ENCODE peak calls at places on chromosome 11, in eight cellular contexts. One of them, this sample, is unnamed.

GRCh38 chr11:34185926-34186841 is 80.8 kb downstream of the NAT10 start:
- DNase-seq in kidney: peak
- DNase-seq in endothelial cell of umbilical vein: no peak
- DNase-seq in DND-41: no peak
- DNase-seq in stomach: no peak
- DNase-seq in coronary artery: no peak
- DNase-seq in HL-60: no peak
- DNase-seq in left ventricle myocardium inferior: no peak
- DNase-seq in this sample: no peak

GRCh38 chr11:1168721-1169161 is 11.0 kb downstream of the MUC5AC start:
- DNase-seq in kidney: peak
- DNase-seq in endothelial cell of umbilical vein: no peak
- DNase-seq in DND-41: no peak
- DNase-seq in stomach: no peak
- DNase-seq in coronary artery: no peak
- DNase-seq in HL-60: no peak
- DNase-seq in left ventricle myocardium inferior: peak
- DNase-seq in this sample: no peak

GRCh38 chr11:74966651-74967050 is 17.6 kb downstream of the SPCS2 start:
- DNase-seq in kidney: no peak
- DNase-seq in endothelial cell of umbilical vein: no peak
- DNase-seq in DND-41: no peak
- DNase-seq in stomach: no peak
- DNase-seq in coronary artery: no peak
- DNase-seq in HL-60: no peak
- DNase-seq in left ventricle myocardium inferior: no peak
- DNase-seq in this sample: peak

GRCh38 chr11:118202599-118203422 is 22.0 kb downstream of the JAML start:
- DNase-seq in kidney: no peak
- DNase-seq in endothelial cell of umbilical vein: no peak
- DNase-seq in DND-41: peak
- DNase-seq in stomach: peak
- DNase-seq in coronary artery: no peak
- DNase-seq in HL-60: no peak
- DNase-seq in left ventricle myocardium inferior: no peak
- DNase-seq in this sample: no peak

GRCh38 chr11:79025622-79026021 is 415.2 kb downstream of the TENM4 start:
- DNase-seq in kidney: no peak
- DNase-seq in endothelial cell of umbilical vein: no peak
- DNase-seq in DND-41: no peak
- DNase-seq in stomach: no peak
- DNase-seq in coronary artery: peak
- DNase-seq in HL-60: no peak
- DNase-seq in left ventricle myocardium inferior: no peak
- DNase-seq in this sample: no peak

GRCh38 chr11:48049036-48049435 is 68.7 kb downstream of the PTPRJ start:
- DNase-seq in kidney: peak
- DNase-seq in endothelial cell of umbilical vein: no peak
- DNase-seq in DND-41: no peak
- DNase-seq in stomach: no peak
- DNase-seq in coronary artery: no peak
- DNase-seq in HL-60: no peak
- DNase-seq in left ventricle myocardium inferior: no peak
- DNase-seq in this sample: peak

GRCh38 chr11:90373971-90374370 is 151.1 kb upstream of the CHORDC1 start:
- DNase-seq in kidney: no peak
- DNase-seq in endothelial cell of umbilical vein: no peak
- DNase-seq in DND-41: no peak
- DNase-seq in stomach: no peak
- DNase-seq in coronary artery: no peak
- DNase-seq in HL-60: no peak
- DNase-seq in left ventricle myocardium inferior: no peak
- DNase-seq in this sample: no peak

GRCh38 chr11:110362916-110363574 is 66.6 kb upstream of the RDX start:
- DNase-seq in kidney: no peak
- DNase-seq in endothelial cell of umbilical vein: peak
- DNase-seq in DND-41: no peak
- DNase-seq in stomach: peak
- DNase-seq in coronary artery: no peak
- DNase-seq in HL-60: no peak
- DNase-seq in left ventricle myocardium inferior: no peak
- DNase-seq in this sample: peak

GRCh38 chr11:133618500-133618899 is 86.2 kb upstream of the OPCML start:
- DNase-seq in kidney: no peak
- DNase-seq in endothelial cell of umbilical vein: no peak
- DNase-seq in DND-41: no peak
- DNase-seq in stomach: no peak
- DNase-seq in coronary artery: no peak
- DNase-seq in HL-60: no peak
- DNase-seq in left ventricle myocardium inferior: no peak
- DNase-seq in this sample: no peak

GRCh38 chr11:69123593-69124545 is 31.9 kb upstream of the SMIM38 start:
- DNase-seq in kidney: peak
- DNase-seq in endothelial cell of umbilical vein: no peak
- DNase-seq in DND-41: no peak
- DNase-seq in stomach: no peak
- DNase-seq in coronary artery: no peak
- DNase-seq in HL-60: no peak
- DNase-seq in left ventricle myocardium inferior: no peak
- DNase-seq in this sample: no peak

GRCh38 chr11:118295834-118296454 is 8.6 kb upstream of the CD3E start:
- DNase-seq in kidney: no peak
- DNase-seq in endothelial cell of umbilical vein: peak
- DNase-seq in DND-41: peak
- DNase-seq in stomach: peak
- DNase-seq in coronary artery: no peak
- DNase-seq in HL-60: no peak
- DNase-seq in left ventricle myocardium inferior: no peak
- DNase-seq in this sample: peak

GRCh38 chr11:69311767-69312385 is 17.9 kb downstream of the MYEOV start:
- DNase-seq in kidney: no peak
- DNase-seq in endothelial cell of umbilical vein: peak
- DNase-seq in DND-41: peak
- DNase-seq in stomach: no peak
- DNase-seq in coronary artery: no peak
- DNase-seq in HL-60: peak
- DNase-seq in left ventricle myocardium inferior: no peak
- DNase-seq in this sample: no peak

GRCh38 chr11:64501500-64502427 is 89.3 kb upstream of the SLC22A12 start:
- DNase-seq in kidney: no peak
- DNase-seq in endothelial cell of umbilical vein: no peak
- DNase-seq in DND-41: no peak
- DNase-seq in stomach: no peak
- DNase-seq in coronary artery: no peak
- DNase-seq in HL-60: no peak
- DNase-seq in left ventricle myocardium inferior: no peak
- DNase-seq in this sample: no peak

GRCh38 chr11:89293966-89294679 is 116.4 kb downstream of the TYR start:
- DNase-seq in kidney: peak
- DNase-seq in endothelial cell of umbilical vein: peak
- DNase-seq in DND-41: no peak
- DNase-seq in stomach: no peak
- DNase-seq in coronary artery: no peak
- DNase-seq in HL-60: no peak
- DNase-seq in left ventricle myocardium inferior: peak
- DNase-seq in this sample: peak

GRCh38 chr11:103436131-103436770 is 327.0 kb downstream of the DYNC2H1 start:
- DNase-seq in kidney: no peak
- DNase-seq in endothelial cell of umbilical vein: no peak
- DNase-seq in DND-41: no peak
- DNase-seq in stomach: no peak
- DNase-seq in coronary artery: no peak
- DNase-seq in HL-60: no peak
- DNase-seq in left ventricle myocardium inferior: no peak
- DNase-seq in this sample: no peak

GRCh38 chr11:105151936-105152554 is 12.5 kb upstream of the CARD18 start:
- DNase-seq in kidney: no peak
- DNase-seq in endothelial cell of umbilical vein: peak
- DNase-seq in DND-41: no peak
- DNase-seq in stomach: no peak
- DNase-seq in coronary artery: no peak
- DNase-seq in HL-60: no peak
- DNase-seq in left ventricle myocardium inferior: no peak
- DNase-seq in this sample: peak

DNA sequence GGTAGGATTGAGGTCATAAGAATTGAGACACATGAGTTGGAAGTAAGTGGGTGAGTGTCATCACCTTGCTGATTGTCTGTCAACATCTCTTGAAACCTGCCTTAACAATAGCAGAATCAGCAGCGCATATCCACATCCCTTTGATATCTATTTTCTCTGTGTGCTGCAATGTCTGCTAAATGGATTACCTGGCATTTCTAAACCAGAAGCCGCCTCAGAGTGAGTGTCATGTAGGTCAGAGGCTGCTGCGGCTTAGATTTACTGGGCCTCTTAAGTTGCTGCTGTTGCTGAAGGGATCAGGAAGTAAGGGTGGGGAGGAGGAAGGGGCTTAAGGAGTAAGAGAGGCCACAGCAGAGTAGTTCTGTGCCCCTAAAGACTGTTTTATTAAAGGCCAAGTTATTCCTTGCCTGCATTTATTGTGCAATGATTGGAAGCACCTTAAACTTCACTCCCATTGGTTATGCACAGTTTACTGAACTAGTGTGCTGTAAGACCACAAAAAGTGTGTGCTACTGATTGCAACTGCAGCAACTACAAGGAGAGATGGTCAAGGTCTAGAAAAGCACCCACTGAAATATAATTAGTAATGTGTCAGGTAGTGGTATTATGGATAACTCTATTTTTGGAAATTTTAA is 29.8 kb upstream of the TMEM41B start:
- DNase-seq in kidney: no peak
- DNase-seq in endothelial cell of umbilical vein: no peak
- DNase-seq in DND-41: no peak
- DNase-seq in stomach: no peak
- DNase-seq in coronary artery: no peak
- DNase-seq in HL-60: no peak
- DNase-seq in left ventricle myocardium inferior: no peak
- DNase-seq in this sample: no peak
- TF ChIP-seq CTCF in kidney: no peak
- TF ChIP-seq CTCF in endothelial cell of umbilical vein: no peak
- TF ChIP-seq CTCF in DND-41: no peak
- TF ChIP-seq CTCF in stomach: no peak
- TF ChIP-seq CTCF in coronary artery: no peak
- TF ChIP-seq CTCF in HL-60: no peak
- TF ChIP-seq CTCF in left ventricle myocardium inferior: no peak
- TF ChIP-seq CTCF in this sample: no peak

GRCh38 chr11:72233056-72233772 is 8.6 kb downstream of the INPPL1 start:
- DNase-seq in kidney: no peak
- DNase-seq in endothelial cell of umbilical vein: no peak
- DNase-seq in DND-41: no peak
- DNase-seq in stomach: no peak
- DNase-seq in coronary artery: no peak
- DNase-seq in HL-60: no peak
- DNase-seq in left ventricle myocardium inferior: no peak
- DNase-seq in this sample: no peak
- H3K27ac ChIP-seq in kidney: no peak
- H3K27ac ChIP-seq in endothelial cell of umbilical vein: no peak
- H3K27ac ChIP-seq in DND-41: no peak
- H3K27ac ChIP-seq in stomach: no peak
- H3K27ac ChIP-seq in coronary artery: no peak
- H3K27ac ChIP-seq in HL-60: no peak
- H3K27ac ChIP-seq in left ventricle myocardium inferior: no peak
- H3K27ac ChIP-seq in this sample: no peak

GRCh38 chr11:116194156-116194904 is 578.5 kb downstream of the BUD13 start:
- DNase-seq in kidney: no peak
- DNase-seq in endothelial cell of umbilical vein: no peak
- DNase-seq in DND-41: no peak
- DNase-seq in stomach: no peak
- DNase-seq in coronary artery: no peak
- DNase-seq in HL-60: no peak
- DNase-seq in left ventricle myocardium inferior: no peak
- DNase-seq in this sample: no peak
- H3K4me3 ChIP-seq in kidney: peak
- H3K4me3 ChIP-seq in endothelial cell of umbilical vein: peak
- H3K4me3 ChIP-seq in DND-41: no peak
- H3K4me3 ChIP-seq in stomach: peak
- H3K4me3 ChIP-seq in coronary artery: no peak
- H3K4me3 ChIP-seq in HL-60: no peak
- H3K4me3 ChIP-seq in left ventricle myocardium inferior: peak
- H3K4me3 ChIP-seq in this sample: no peak

GRCh38 chr11:16764888-16765287 is 26.4 kb downstream of the C11orf58 start:
- DNase-seq in kidney: no peak
- DNase-seq in endothelial cell of umbilical vein: no peak
- DNase-seq in DND-41: no peak
- DNase-seq in stomach: no peak
- DNase-seq in coronary artery: no peak
- DNase-seq in HL-60: no peak
- DNase-seq in left ventricle myocardium inferior: no peak
- DNase-seq in this sample: no peak

GRCh38 chr11:16769386-16769785 is 30.9 kb downstream of the C11orf58 start:
- DNase-seq in kidney: no peak
- DNase-seq in endothelial cell of umbilical vein: no peak
- DNase-seq in DND-41: no peak
- DNase-seq in stomach: no peak
- DNase-seq in coronary artery: no peak
- DNase-seq in HL-60: no peak
- DNase-seq in left ventricle myocardium inferior: no peak
- DNase-seq in this sample: no peak

GRCh38 chr11:16770016-16770415 is 31.6 kb downstream of the C11orf58 start:
- DNase-seq in kidney: no peak
- DNase-seq in endothelial cell of umbilical vein: no peak
- DNase-seq in DND-41: no peak
- DNase-seq in stomach: no peak
- DNase-seq in coronary artery: no peak
- DNase-seq in HL-60: no peak
- DNase-seq in left ventricle myocardium inferior: no peak
- DNase-seq in this sample: no peak

GRCh38 chr11:16767137-16767536 is 28.7 kb downstream of the C11orf58 start:
- DNase-seq in kidney: no peak
- DNase-seq in endothelial cell of umbilical vein: no peak
- DNase-seq in DND-41: no peak
- DNase-seq in stomach: no peak
- DNase-seq in coronary artery: no peak
- DNase-seq in HL-60: no peak
- DNase-seq in left ventricle myocardium inferior: no peak
- DNase-seq in this sample: no peak

GRCh38 chr11:16767957-16768356 is 29.5 kb downstream of the C11orf58 start:
- DNase-seq in kidney: no peak
- DNase-seq in endothelial cell of umbilical vein: no peak
- DNase-seq in DND-41: no peak
- DNase-seq in stomach: no peak
- DNase-seq in coronary artery: no peak
- DNase-seq in HL-60: no peak
- DNase-seq in left ventricle myocardium inferior: no peak
- DNase-seq in this sample: no peak
- TF ChIP-seq CTCF in kidney: no peak
- TF ChIP-seq CTCF in endothelial cell of umbilical vein: no peak
- TF ChIP-seq CTCF in DND-41: no peak
- TF ChIP-seq CTCF in stomach: no peak
- TF ChIP-seq CTCF in coronary artery: no peak
- TF ChIP-seq CTCF in HL-60: no peak
- TF ChIP-seq CTCF in left ventricle myocardium inferior: no peak
- TF ChIP-seq CTCF in this sample: no peak

DNA sequence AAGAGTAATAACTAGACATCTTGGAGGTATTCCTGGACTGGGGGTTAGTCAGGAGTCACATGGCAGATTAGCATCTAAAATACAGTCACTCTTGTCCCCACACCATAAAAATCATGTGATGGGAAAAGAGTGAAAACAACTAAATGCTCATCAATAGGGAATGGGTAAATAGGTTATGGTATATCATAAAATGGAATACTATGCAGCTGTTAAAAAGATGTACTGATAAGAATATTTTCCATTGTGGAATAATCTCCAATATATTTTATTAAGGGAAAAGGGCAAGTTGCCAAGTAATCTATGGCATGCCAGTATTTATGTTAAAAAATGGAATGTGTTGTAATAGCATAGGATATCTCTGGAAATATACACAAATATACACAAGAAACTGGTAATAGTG is 6.6 kb upstream of the PIK3C2A start:
- DNase-seq in kidney: no peak
- DNase-seq in endothelial cell of umbilical vein: no peak
- DNase-seq in DND-41: no peak
- DNase-seq in stomach: no peak
- DNase-seq in coronary artery: no peak
- DNase-seq in HL-60: no peak
- DNase-seq in left ventricle myocardium inferior: no peak
- DNase-seq in this sample: no peak
- H3K27ac ChIP-seq in kidney: no peak
- H3K27ac ChIP-seq in endothelial cell of umbilical vein: no peak
- H3K27ac ChIP-seq in DND-41: no peak
- H3K27ac ChIP-seq in stomach: no peak
- H3K27ac ChIP-seq in coronary artery: no peak
- H3K27ac ChIP-seq in HL-60: no peak
- H3K27ac ChIP-seq in left ventricle myocardium inferior: no peak
- H3K27ac ChIP-seq in this sample: no peak